ENCODE peak calls at places on chromosomes 7 and 10, in five cellular contexts. G is NCI-H510A; I is activated CD4-positive, alpha-beta T cell treated with anti-CD3 and anti-CD28 coated beads, Interleukin-2, amount 50 U/mL, for 48 hours; T is stimulated activated CD8-positive, alpha-beta memory T cell treated with anti-CD3 and anti-CD28 coated beads, Interleukin-4, amount 100 ng/mL, for 1 hour; K is astrocyte of the spinal cord. W is an unnamed sample.

GRCh38 chr7:83941300-83941699 is 253.3 kb downstream of the SEMA3A start:
- DNase-seq in T (no peak), K (no peak), G (no peak), I (no peak), W (no peak)

GRCh38 chr10:70347321-70347720 is 35.1 kb downstream of the LRRC20 start:
- DNase-seq in I (no peak), K (no peak), T (no peak), G (no peak), W (no peak)

GRCh38 chr7:18426564-18427226 is 68.9 kb upstream of the HDAC9 start:
- DNase-seq in I (no peak), T (no peak), K (no peak), G (no peak), W (no peak)

GRCh38 chr7:148058092-148058491 is 532.5 kb upstream of the C7orf33 start:
- DNase-seq in T (no peak), I (no peak), K (no peak), G (peak), W (no peak)

GRCh38 chr10:117503170-117503885 is 39.2 kb upstream of the EMX2 start:
- DNase-seq in G (no peak), I (no peak), K (no peak), T (no peak), W (no peak)

GRCh38 chr7:151705744-151706567 is 171.0 kb downstream of the PRKAG2 start:
- DNase-seq in G (no peak), K (no peak), I (peak), T (no peak), W (no peak)

GRCh38 chr7:155482511-155483183 is 24.7 kb downstream of the EN2 start:
- DNase-seq in I (no peak), K (no peak), T (no peak), G (no peak), W (no peak)

GRCh38 chr10:52771534-52772455 is 789 bp downstream of the MBL2 start:
- DNase-seq in K (peak), G (no peak), T (no peak), I (no peak), W (no peak)

GRCh38 chr7:142562688-142563087 is 186.6 kb upstream of the PRSS1 start:
- DNase-seq in G (no peak), I (no peak), K (no peak), T (no peak), W (no peak)

GRCh38 chr7:104627516-104627915 is 299.1 kb downstream of the LHFPL3 start:
- DNase-seq in T (no peak), I (peak), G (no peak), K (peak), W (no peak)

GRCh38 chr7:33250421-33250827 is 121.1 kb downstream of the BBS9 start:
- DNase-seq in G (no peak), K (peak), T (no peak), I (no peak), W (no peak)

GRCh38 chr7:19552576-19552975 is 156.3 kb downstream of the POLR1F start:
- DNase-seq in G (no peak), T (no peak), I (no peak), K (no peak), W (no peak)

GRCh38 chr7:44348851-44349781 is 23.7 kb upstream of the CAMK2B start:
- DNase-seq in G (no peak), I (no peak), K (no peak), T (no peak), W (no peak)

GRCh38 chr10:131435760-131436448 is 124.4 kb upstream of the TCERG1L start:
- DNase-seq in I (no peak), G (no peak), T (no peak), K (no peak), W (no peak)

GRCh38 chr7:36283711-36284130 is 105.9 kb upstream of the ANLN start:
- DNase-seq in T (no peak), I (peak), G (no peak), K (no peak), W (no peak)

GRCh38 chr10:44044549-44044948 is 340.3 kb downstream of the CXCL12 start:
- DNase-seq in K (no peak), T (no peak), G (no peak), I (no peak), W (no peak)

GRCh38 chr10:69503896-69504265 is 52.6 kb downstream of the TSPAN15 start:
- DNase-seq in I (no peak), K (no peak), G (no peak), T (no peak), W (no peak)

GRCh38 chr10:127449491-127449890 is 99.6 kb upstream of the NPS start:
- DNase-seq in T (no peak), K (no peak), G (no peak), I (no peak), W (no peak)

GRCh38 chr7:98084631-98085030 is 22.0 kb upstream of the LMTK2 start:
- DNase-seq in T (no peak), K (no peak), I (no peak), G (no peak), W (no peak)

GRCh38 chr10:72080042-72081035 is 8.0 kb downstream of the SPOCK2 start:
- DNase-seq in K (no peak), T (no peak), G (no peak), I (no peak), W (no peak)

GRCh38 chr10:7763929-7764328 is 23.9 kb downstream of the KIN start:
- DNase-seq in T (no peak), G (no peak), I (no peak), K (no peak), W (no peak)

GRCh38 chr7:148290451-148291005 is 300.0 kb upstream of the C7orf33 start:
- DNase-seq in G (no peak), K (no peak), T (no peak), I (no peak), W (no peak)

GRCh38 chr7:47931005-47931787 is 17.1 kb downstream of the PKD1L1 start:
- DNase-seq in I (no peak), K (no peak), T (no peak), G (no peak), W (no peak)